ENCODE peak calls at places on chromosome X, in ten cellular contexts. J is upper lobe of left lung; S is CD4-positive, alpha-beta T cell; L is ascending aorta; X is CD4-positive, alpha-beta memory T cell; Q is Peyer's patch; C is left lung; D is tibial nerve; T is HepG2; K is suprapubic skin. I is an unnamed sample.

GRCh38 chrX:66634272-66634671 is 4.6 kb downstream of the EDA2R start:
- DNase-seq in J (no peak), S (no peak), L (no peak), X (no peak), Q (no peak), C (no peak), D (no peak), T (no peak), K (no peak), I (no peak)

GRCh38 chrX:107135076-107135964 is 16.7 kb upstream of the RBM41 start:
- DNase-seq in J (no peak), S (no peak), L (no peak), X (no peak), Q (peak; percentile 56), C (no peak), D (no peak), T (peak; percentile 14), K (no peak), I (no peak)

GRCh38 chrX:74104356-74105065 is 199.5 kb upstream of the ZCCHC13 start:
- DNase-seq in J (no peak), S (no peak), L (no peak), X (no peak), Q (no peak), C (no peak), D (no peak), T (no peak), K (no peak), I (no peak)

GRCh38 chrX:44082829-44083228 is 109.6 kb upstream of the NDP start:
- DNase-seq in J (no peak), S (no peak), L (no peak), X (no peak), Q (no peak), C (no peak), D (no peak), T (no peak), K (no peak), I (no peak)

GRCh38 chrX:138710311-138710791 is 1.2 kb downstream of the FGF13 start:
- DNase-seq in J (no peak), S (no peak), L (no peak), X (no peak), Q (no peak), C (peak; percentile 35), D (no peak), T (no peak), K (peak; percentile 50), I (peak; percentile 9)

GRCh38 chrX:106927700-106928099 is 7.5 kb downstream of the CLDN2 start:
- DNase-seq in J (no peak), S (no peak), L (no peak), X (no peak), Q (no peak), C (no peak), D (no peak), T (peak; percentile 25), K (no peak), I (no peak)

GRCh38 chrX:69124108-69124507 is 41.1 kb downstream of the PJA1 start:
- DNase-seq in J (no peak), S (no peak), L (no peak), X (no peak), Q (no peak), C (no peak), D (no peak), T (no peak), K (no peak), I (no peak)

GRCh38 chrX:134236690-134237362 is at the start of gene CCDC160:
- DNase-seq in J (peak; percentile 88), S (no peak), L (no peak), X (no peak), Q (peak; percentile 49), C (peak; percentile 78), D (peak; percentile 14), T (peak; percentile 3), K (no peak), I (peak; percentile 76)

GRCh38 chrX:48958635-48959094 is 1.3 kb upstream of the OTUD5 start:
- DNase-seq in J (no peak), S (no peak), L (no peak), X (peak; percentile 54), Q (peak; percentile 63), C (no peak), D (no peak), T (peak; percentile 21), K (peak; percentile 73), I (peak; percentile 47)

GRCh38 chrX:36609653-36610585 is 398.2 kb upstream of the FAM47C start:
- DNase-seq in J (no peak), S (no peak), L (no peak), X (no peak), Q (no peak), C (no peak), D (no peak), T (no peak), K (no peak), I (no peak)

GRCh38 chrX:3697701-3698279 is 15.7 kb downstream of the PRKX start:
- DNase-seq in J (no peak), S (no peak), L (no peak), X (no peak), Q (no peak), C (no peak), D (peak; percentile 40), T (no peak), K (no peak), I (peak; percentile 30)

GRCh38 chrX:44428989-44429627 is 85.6 kb upstream of the EFHC2 start:
- DNase-seq in J (no peak), S (no peak), L (no peak), X (no peak), Q (no peak), C (no peak), D (no peak), T (peak; percentile 74), K (no peak), I (no peak)

GRCh38 chrX:33211356-33212254 is at the start of gene DMD:
- DNase-seq in J (no peak), S (no peak), L (peak; percentile 13), X (no peak), Q (no peak), C (no peak), D (no peak), T (peak; percentile 1), K (no peak), I (peak; percentile 36)

GRCh38 chrX:16138108-16138427 is 14.7 kb downstream of the GRPR start:
- DNase-seq in J (no peak), S (no peak), L (no peak), X (no peak), Q (no peak), C (no peak), D (no peak), T (peak; percentile 1), K (no peak), I (no peak)

GRCh38 chrX:53598169-53598568 is 88.3 kb downstream of the HUWE1 start:
- DNase-seq in J (no peak), S (no peak), L (no peak), X (no peak), Q (no peak), C (no peak), D (no peak), T (no peak), K (no peak), I (no peak)

GRCh38 chrX:117510453-117510852 is 606.2 kb downstream of the KLHL13 start:
- DNase-seq in J (no peak), S (no peak), L (no peak), X (no peak), Q (no peak), C (no peak), D (no peak), T (no peak), K (no peak), I (no peak)

DNA sequence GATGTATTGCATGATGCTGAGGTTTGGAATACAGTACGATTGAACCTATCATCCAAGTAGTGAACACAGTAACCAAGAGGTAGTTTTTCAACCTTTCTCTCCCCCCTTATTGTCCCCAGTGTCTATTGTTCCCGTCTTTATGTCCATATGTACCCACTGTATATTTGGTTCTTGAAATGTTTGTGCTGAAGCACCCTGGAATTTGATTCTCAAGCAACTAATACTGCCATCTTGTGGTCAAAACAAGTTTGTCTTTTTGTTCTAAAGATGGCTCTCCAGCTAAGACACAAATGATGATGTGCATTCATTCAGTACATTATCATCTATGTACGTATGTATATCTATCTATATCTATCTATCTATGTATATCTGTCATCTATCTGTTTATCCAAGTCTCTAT is 33.5 kb upstream of the DCX start:
- DNase-seq in J (no peak), S (no peak), L (no peak), X (no peak), Q (no peak), C (no peak), D (no peak), T (peak; percentile 21), K (no peak), I (no peak)
- H3K27ac ChIP-seq in J (no peak overlapping the region), S (no peak overlapping the region), L (no peak overlapping the region), X (no peak overlapping the region), Q (no peak overlapping the region), C (no peak overlapping the region), D (no peak overlapping the region), T (no peak overlapping the region), K (no peak overlapping the region), I (no peak overlapping the region)

GRCh38 chrX:119389854-119390501 is 9.2 kb upstream of the SLC25A43 start:
- DNase-seq in J (no peak), S (no peak), L (no peak), X (no peak), Q (no peak), C (no peak), D (no peak), T (peak; percentile 11), K (no peak), I (no peak)
- H3K27ac ChIP-seq in J (no peak overlapping the region), S (no peak overlapping the region), L (no peak overlapping the region), X (no peak overlapping the region), Q (no peak overlapping the region), C (no peak overlapping the region), D (no peak overlapping the region), T (peak overlapping the region; percentile 62), K (no peak overlapping the region), I (no peak overlapping the region)

DNA sequence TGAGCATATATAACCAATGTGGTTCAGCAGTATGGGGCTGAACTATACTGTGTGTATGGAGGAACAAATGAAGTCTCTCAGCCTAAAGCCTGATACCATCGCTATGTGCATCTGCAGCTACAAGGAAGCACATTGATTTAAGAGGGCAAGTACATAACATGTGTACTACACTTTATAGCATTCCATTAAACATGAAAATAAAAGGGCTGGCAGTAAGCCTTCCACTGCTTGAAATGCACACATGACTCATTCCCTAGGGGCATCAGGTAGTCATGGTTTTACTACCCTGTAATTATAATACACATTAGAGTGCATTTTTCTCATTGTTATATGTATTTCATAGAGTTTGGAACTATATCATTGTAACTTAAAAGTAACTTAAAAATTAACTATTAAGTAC is 51.2 kb downstream of the SMARCA1 start:
- DNase-seq in J (no peak), S (no peak), L (no peak), X (no peak), Q (no peak), C (no peak), D (no peak), T (no peak), K (no peak), I (no peak)
- H3K27ac ChIP-seq in J (no peak overlapping the region), S (no peak overlapping the region), L (no peak overlapping the region), X (no peak overlapping the region), Q (no peak overlapping the region), C (no peak overlapping the region), D (no peak overlapping the region), T (no peak overlapping the region), K (no peak overlapping the region), I (no peak overlapping the region)

GRCh38 chrX:37785569-37785968 is 5.7 kb downstream of the CYBB start:
- DNase-seq in J (no peak), S (no peak), L (no peak), X (no peak), Q (no peak), C (no peak), D (no peak), T (no peak), K (no peak), I (no peak)
- H3K27ac ChIP-seq in J (peak overlapping the region; percentile 11), S (no peak overlapping the region), L (no peak overlapping the region), X (no peak overlapping the region), Q (no peak overlapping the region), C (no peak overlapping the region), D (no peak overlapping the region), T (no peak overlapping the region), K (no peak overlapping the region), I (no peak overlapping the region)